ENCODE peak calls at places on chromosome 18, in six cellular contexts. One of them, this sample, is unnamed.
A peak's percentile ranks its signal among the peaks of the same experiment; 100 is the strongest.

GRCh38 chr18:65749881-65750280 is 931 bp upstream of the CDH7 start:
- DNase-seq in PC-9: no peak
- DNase-seq in CD8-positive, alpha-beta T cell: no peak
- DNase-seq in neuronal stem cell: peak; percentile 3
- DNase-seq in mesendoderm: peak; percentile 6
- DNase-seq in Panc1: no peak
- DNase-seq in this sample: no peak

GRCh38 chr18:56508637-56509036 is 129.8 kb downstream of the TXNL1 start:
- DNase-seq in PC-9: no peak
- DNase-seq in Panc1: no peak
- DNase-seq in neuronal stem cell: no peak
- DNase-seq in CD8-positive, alpha-beta T cell: no peak
- DNase-seq in mesendoderm: peak; percentile 4
- DNase-seq in this sample: no peak

GRCh38 chr18:57730146-57730545 is 73.0 kb downstream of the ATP8B1 start:
- DNase-seq in CD8-positive, alpha-beta T cell: no peak
- DNase-seq in PC-9: no peak
- DNase-seq in mesendoderm: no peak
- DNase-seq in neuronal stem cell: no peak
- DNase-seq in Panc1: no peak
- DNase-seq in this sample: no peak

GRCh38 chr18:46169464-46169941 is 65.3 kb downstream of the HAUS1 start:
- DNase-seq in PC-9: no peak
- DNase-seq in CD8-positive, alpha-beta T cell: no peak
- DNase-seq in Panc1: no peak
- DNase-seq in mesendoderm: peak; percentile 48
- DNase-seq in neuronal stem cell: no peak
- DNase-seq in this sample: no peak

GRCh38 chr18:47113796-47114540 is 36.3 kb downstream of the HDHD2 start:
- DNase-seq in CD8-positive, alpha-beta T cell: no peak
- DNase-seq in mesendoderm: peak; percentile 85
- DNase-seq in PC-9: no peak
- DNase-seq in Panc1: no peak
- DNase-seq in neuronal stem cell: no peak
- DNase-seq in this sample: no peak

GRCh38 chr18:6781846-6782245 is 52.3 kb downstream of the ARHGAP28 start:
- DNase-seq in mesendoderm: no peak
- DNase-seq in Panc1: no peak
- DNase-seq in neuronal stem cell: no peak
- DNase-seq in PC-9: no peak
- DNase-seq in CD8-positive, alpha-beta T cell: no peak
- DNase-seq in this sample: no peak

GRCh38 chr18:13308369-13308768 is 89.8 kb downstream of the LDLRAD4 start:
- DNase-seq in mesendoderm: no peak
- DNase-seq in Panc1: no peak
- DNase-seq in neuronal stem cell: no peak
- DNase-seq in PC-9: no peak
- DNase-seq in CD8-positive, alpha-beta T cell: no peak
- DNase-seq in this sample: no peak

GRCh38 chr18:63233334-63233733 is 86.2 kb downstream of the BCL2 start:
- DNase-seq in mesendoderm: no peak
- DNase-seq in Panc1: no peak
- DNase-seq in PC-9: no peak
- DNase-seq in neuronal stem cell: no peak
- DNase-seq in CD8-positive, alpha-beta T cell: no peak
- DNase-seq in this sample: no peak

GRCh38 chr18:45664824-45665763 is 49.8 kb downstream of the SLC14A2 start:
- DNase-seq in CD8-positive, alpha-beta T cell: peak; percentile 70
- DNase-seq in neuronal stem cell: peak; percentile 74
- DNase-seq in Panc1: peak; percentile 64
- DNase-seq in PC-9: peak; percentile 23
- DNase-seq in mesendoderm: peak; percentile 77
- DNase-seq in this sample: peak; percentile 42

GRCh38 chr18:77068321-77068841 is 64.2 kb downstream of the MBP start:
- DNase-seq in mesendoderm: no peak
- DNase-seq in Panc1: no peak
- DNase-seq in neuronal stem cell: no peak
- DNase-seq in CD8-positive, alpha-beta T cell: peak; percentile 50
- DNase-seq in PC-9: no peak
- DNase-seq in this sample: no peak

GRCh38 chr18:48676346-48676745 is 137.5 kb downstream of the CTIF start:
- DNase-seq in PC-9: no peak
- DNase-seq in CD8-positive, alpha-beta T cell: no peak
- DNase-seq in Panc1: no peak
- DNase-seq in neuronal stem cell: no peak
- DNase-seq in mesendoderm: no peak
- DNase-seq in this sample: peak; percentile 53

GRCh38 chr18:70288851-70289328 is at the start of gene SOCS6:
- DNase-seq in Panc1: no peak
- DNase-seq in mesendoderm: peak; percentile 79
- DNase-seq in neuronal stem cell: peak; percentile 69
- DNase-seq in CD8-positive, alpha-beta T cell: peak; percentile 13
- DNase-seq in PC-9: peak; percentile 58
- DNase-seq in this sample: peak; percentile 89

GRCh38 chr18:55239764-55240163 is 280.5 kb upstream of the CCDC68 start:
- DNase-seq in CD8-positive, alpha-beta T cell: no peak
- DNase-seq in mesendoderm: no peak
- DNase-seq in Panc1: no peak
- DNase-seq in PC-9: no peak
- DNase-seq in neuronal stem cell: no peak
- DNase-seq in this sample: no peak

GRCh38 chr18:49846263-49846662 is 32.9 kb upstream of the ACAA2 start:
- DNase-seq in PC-9: no peak
- DNase-seq in mesendoderm: no peak
- DNase-seq in Panc1: no peak
- DNase-seq in CD8-positive, alpha-beta T cell: no peak
- DNase-seq in neuronal stem cell: no peak
- DNase-seq in this sample: no peak

GRCh38 chr18:79953921-79954651 is 2.6 kb upstream of the SLC66A2 start:
- DNase-seq in mesendoderm: no peak
- DNase-seq in Panc1: no peak
- DNase-seq in CD8-positive, alpha-beta T cell: no peak
- DNase-seq in neuronal stem cell: no peak
- DNase-seq in PC-9: no peak
- DNase-seq in this sample: no peak

GRCh38 chr18:24546304-24546703 is 85.9 kb downstream of the HRH4 start:
- DNase-seq in Panc1: no peak
- DNase-seq in PC-9: no peak
- DNase-seq in neuronal stem cell: no peak
- DNase-seq in mesendoderm: no peak
- DNase-seq in CD8-positive, alpha-beta T cell: no peak
- DNase-seq in this sample: no peak

GRCh38 chr18:52465391-52465790 is 125.4 kb downstream of the DCC start:
- DNase-seq in PC-9: no peak
- DNase-seq in mesendoderm: peak; percentile 68
- DNase-seq in CD8-positive, alpha-beta T cell: no peak
- DNase-seq in Panc1: no peak
- DNase-seq in neuronal stem cell: peak; percentile 6
- DNase-seq in this sample: no peak

GRCh38 chr18:41371718-41372117 is 583.3 kb upstream of the PIK3C3 start:
- DNase-seq in PC-9: no peak
- DNase-seq in Panc1: no peak
- DNase-seq in mesendoderm: peak; percentile 48
- DNase-seq in CD8-positive, alpha-beta T cell: no peak
- DNase-seq in neuronal stem cell: no peak
- DNase-seq in this sample: no peak

GRCh38 chr18:10927980-10928605 is 221.3 kb downstream of the PIEZO2 start:
- DNase-seq in PC-9: no peak
- DNase-seq in neuronal stem cell: no peak
- DNase-seq in mesendoderm: no peak
- DNase-seq in CD8-positive, alpha-beta T cell: no peak
- DNase-seq in Panc1: no peak
- DNase-seq in this sample: no peak

GRCh38 chr18:76573325-76574025 is 78.4 kb upstream of the ZNF516 start:
- DNase-seq in mesendoderm: no peak
- DNase-seq in CD8-positive, alpha-beta T cell: no peak
- DNase-seq in Panc1: no peak
- DNase-seq in neuronal stem cell: no peak
- DNase-seq in PC-9: peak; percentile 29
- DNase-seq in this sample: no peak

GRCh38 chr18:55381277-55381676 is 206.7 kb downstream of the TCF4 start:
- DNase-seq in mesendoderm: no peak
- DNase-seq in neuronal stem cell: no peak
- DNase-seq in Panc1: no peak
- DNase-seq in CD8-positive, alpha-beta T cell: no peak
- DNase-seq in PC-9: no peak
- DNase-seq in this sample: no peak

GRCh38 chr18:63285332-63285731 is 34.2 kb downstream of the BCL2 start:
- DNase-seq in PC-9: no peak
- DNase-seq in Panc1: no peak
- DNase-seq in mesendoderm: no peak
- DNase-seq in CD8-positive, alpha-beta T cell: no peak
- DNase-seq in neuronal stem cell: no peak
- DNase-seq in this sample: no peak

GRCh38 chr18:77135339-77136075 is 2.9 kb upstream of the MBP start:
- DNase-seq in CD8-positive, alpha-beta T cell: no peak
- DNase-seq in neuronal stem cell: no peak
- DNase-seq in PC-9: no peak
- DNase-seq in mesendoderm: no peak
- DNase-seq in Panc1: no peak
- DNase-seq in this sample: no peak

GRCh38 chr18:47150824-47151366 is 595 bp upstream of the HDHD2 start:
- DNase-seq in neuronal stem cell: no peak
- DNase-seq in PC-9: no peak
- DNase-seq in Panc1: no peak
- DNase-seq in CD8-positive, alpha-beta T cell: peak; percentile 19
- DNase-seq in mesendoderm: no peak
- DNase-seq in this sample: no peak

GRCh38 chr18:31677592-31677991 is 6.8 kb downstream of the B4GALT6 start:
- DNase-seq in mesendoderm: no peak
- DNase-seq in neuronal stem cell: no peak
- DNase-seq in Panc1: no peak
- DNase-seq in PC-9: no peak
- DNase-seq in CD8-positive, alpha-beta T cell: no peak
- DNase-seq in this sample: no peak

GRCh38 chr18:22467760-22468553 is 50.2 kb upstream of the CTAGE1 start:
- DNase-seq in mesendoderm: no peak
- DNase-seq in PC-9: peak; percentile 37
- DNase-seq in Panc1: peak; percentile 55
- DNase-seq in CD8-positive, alpha-beta T cell: no peak
- DNase-seq in neuronal stem cell: no peak
- DNase-seq in this sample: no peak
- H3K4me1 ChIP-seq in mesendoderm: no peaks in the 10 kb centered on the region
- H3K4me1 ChIP-seq in PC-9: peaks cover 39% of the 10 kb centered on the region
- H3K4me1 ChIP-seq in Panc1: peaks cover 8% of the 10 kb centered on the region
- H3K4me1 ChIP-seq in CD8-positive, alpha-beta T cell: peaks cover 3% of the 10 kb centered on the region
- H3K4me1 ChIP-seq in neuronal stem cell: peaks cover 12% of the 10 kb centered on the region
- H3K4me1 ChIP-seq in this sample: peaks cover 21% of the 10 kb centered on the region

GRCh38 chr18:9925369-9925768 is 11.6 kb downstream of the VAPA start:
- DNase-seq in PC-9: no peak
- DNase-seq in CD8-positive, alpha-beta T cell: no peak
- DNase-seq in Panc1: no peak
- DNase-seq in neuronal stem cell: no peak
- DNase-seq in mesendoderm: no peak
- DNase-seq in this sample: no peak

GRCh38 chr18:9926223-9926894 is 12.5 kb downstream of the VAPA start:
- DNase-seq in CD8-positive, alpha-beta T cell: no peak
- DNase-seq in PC-9: no peak
- DNase-seq in mesendoderm: peak; percentile 68
- DNase-seq in neuronal stem cell: no peak
- DNase-seq in Panc1: no peak
- DNase-seq in this sample: no peak

GRCh38 chr18:9926977-9927376 is 13.2 kb downstream of the VAPA start:
- DNase-seq in CD8-positive, alpha-beta T cell: no peak
- DNase-seq in Panc1: no peak
- DNase-seq in neuronal stem cell: no peak
- DNase-seq in PC-9: no peak
- DNase-seq in mesendoderm: no peak
- DNase-seq in this sample: no peak

GRCh38 chr18:9924371-9924943 is 10.6 kb downstream of the VAPA start:
- DNase-seq in mesendoderm: no peak
- DNase-seq in neuronal stem cell: no peak
- DNase-seq in Panc1: no peak
- DNase-seq in CD8-positive, alpha-beta T cell: no peak
- DNase-seq in PC-9: no peak
- DNase-seq in this sample: no peak

GRCh38 chr18:9925795-9926194 is 12.0 kb downstream of the VAPA start:
- DNase-seq in CD8-positive, alpha-beta T cell: no peak
- DNase-seq in Panc1: no peak
- DNase-seq in mesendoderm: no peak
- DNase-seq in PC-9: no peak
- DNase-seq in neuronal stem cell: no peak
- DNase-seq in this sample: no peak
- H3K4me1 ChIP-seq in CD8-positive, alpha-beta T cell: peaks cover 85% of the 10 kb centered on the region
- H3K4me1 ChIP-seq in Panc1: peaks cover 69% of the 10 kb centered on the region
- H3K4me1 ChIP-seq in mesendoderm: peaks cover 2% of the 10 kb centered on the region
- H3K4me1 ChIP-seq in PC-9: peaks cover 35% of the 10 kb centered on the region
- H3K4me1 ChIP-seq in neuronal stem cell: peaks cover 3% of the 10 kb centered on the region
- H3K4me1 ChIP-seq in this sample: peaks cover 4% of the 10 kb centered on the region

GRCh38 chr18:2981212-2981728 is 31.7 kb downstream of the LPIN2 start:
- DNase-seq in neuronal stem cell: no peak
- DNase-seq in Panc1: peak; percentile 64
- DNase-seq in CD8-positive, alpha-beta T cell: no peak
- DNase-seq in mesendoderm: no peak
- DNase-seq in PC-9: no peak
- DNase-seq in this sample: no peak

GRCh38 chr18:2982452-2983172 is 30.3 kb downstream of the LPIN2 start:
- DNase-seq in PC-9: no peak
- DNase-seq in Panc1: no peak
- DNase-seq in neuronal stem cell: no peak
- DNase-seq in mesendoderm: peak; percentile 44
- DNase-seq in CD8-positive, alpha-beta T cell: peak; percentile 22
- DNase-seq in this sample: no peak

GRCh38 chr18:2985628-2986027 is 27.3 kb downstream of the LPIN2 start:
- DNase-seq in CD8-positive, alpha-beta T cell: no peak
- DNase-seq in Panc1: no peak
- DNase-seq in PC-9: no peak
- DNase-seq in mesendoderm: no peak
- DNase-seq in neuronal stem cell: no peak
- DNase-seq in this sample: no peak

GRCh38 chr18:2984703-2985261 is 28.2 kb downstream of the LPIN2 start:
- DNase-seq in PC-9: no peak
- DNase-seq in Panc1: no peak
- DNase-seq in mesendoderm: no peak
- DNase-seq in CD8-positive, alpha-beta T cell: no peak
- DNase-seq in neuronal stem cell: no peak
- DNase-seq in this sample: no peak

DNA sequence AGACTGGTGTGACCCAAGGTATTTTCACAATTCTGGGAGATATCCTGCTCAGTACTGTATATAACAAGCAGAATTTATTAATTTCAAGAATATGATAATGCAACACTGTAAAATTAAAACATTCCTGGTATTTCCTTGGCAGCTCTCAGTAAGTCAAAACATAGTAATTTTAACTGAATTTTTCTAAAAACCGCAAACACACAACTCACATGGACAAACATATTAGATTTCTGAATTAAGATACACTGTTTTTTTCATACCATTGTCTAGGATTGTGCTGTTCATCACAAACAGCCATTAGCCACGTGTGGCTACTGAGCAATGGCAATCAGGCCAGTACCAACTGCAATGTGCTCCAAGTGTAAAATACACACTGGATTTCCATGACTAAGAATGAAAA is 29.6 kb downstream of the LPIN2 start:
- DNase-seq in PC-9: no peak
- DNase-seq in Panc1: no peak
- DNase-seq in mesendoderm: no peak
- DNase-seq in CD8-positive, alpha-beta T cell: no peak
- DNase-seq in neuronal stem cell: no peak
- DNase-seq in this sample: no peak
- H3K4me1 ChIP-seq in PC-9: peaks cover 59% of the 10 kb centered on the region
- H3K4me1 ChIP-seq in Panc1: peaks cover 65% of the 10 kb centered on the region
- H3K4me1 ChIP-seq in mesendoderm: no peaks in the 10 kb centered on the region
- H3K4me1 ChIP-seq in CD8-positive, alpha-beta T cell: peaks cover 53% of the 10 kb centered on the region
- H3K4me1 ChIP-seq in neuronal stem cell: peaks cover 7% of the 10 kb centered on the region
- H3K4me1 ChIP-seq in this sample: peaks cover 17% of the 10 kb centered on the region

GRCh38 chr18:74529811-74530583 is 4.3 kb upstream of the CNDP1 start:
- DNase-seq in neuronal stem cell: no peak
- DNase-seq in mesendoderm: no peak
- DNase-seq in PC-9: no peak
- DNase-seq in Panc1: no peak
- DNase-seq in CD8-positive, alpha-beta T cell: no peak
- DNase-seq in this sample: no peak
- H3K4me1 ChIP-seq in neuronal stem cell: no peaks in the 10 kb centered on the region
- H3K4me1 ChIP-seq in mesendoderm: no peaks in the 10 kb centered on the region
- H3K4me1 ChIP-seq in PC-9: peaks cover 8% of the 10 kb centered on the region
- H3K4me1 ChIP-seq in Panc1: no peaks in the 10 kb centered on the region
- H3K4me1 ChIP-seq in CD8-positive, alpha-beta T cell: no peaks in the 10 kb centered on the region
- H3K4me1 ChIP-seq in this sample: no peaks in the 10 kb centered on the region